ENCODE peak calls at places on chromosomes 6 and 20, in six cellular contexts. X is activated naive CD4-positive, alpha-beta T cell treated with anti-CD3 and anti-CD28 coated beads, Interleukin-2, amount 10 ng/mL, durations not matched to agents 7 days and 5 days; R is mesenchymal stem cell; B is cardiac muscle cell; A is fibroblast of the aortic adventitia; N is DMS153. I is an unnamed sample.

GRCh38 chr6:82331031-82331773 is 32.4 kb upstream of the TPBG start:
- DNase-seq in X (no peak), R (peak), B (no peak), A (peak), N (peak), I (peak)

GRCh38 chr6:143782517-143782916 is 60.6 kb upstream of the LTV1 start:
- DNase-seq in X (no peak), R (no peak), B (no peak), A (no peak), N (no peak), I (no peak)

GRCh38 chr6:125004198-125004597 is 42.0 kb downstream of the RNF217 start:
- DNase-seq in X (no peak), R (peak), B (no peak), A (no peak), N (no peak), I (no peak)

GRCh38 chr6:148538251-148539190 is 195.9 kb downstream of the SASH1 start:
- DNase-seq in X (no peak), R (peak), B (no peak), A (peak), N (peak), I (peak)

GRCh38 chr6:20223119-20223518 is 10.8 kb upstream of the MBOAT1 start:
- DNase-seq in X (no peak), R (no peak), B (no peak), A (no peak), N (no peak), I (no peak)

GRCh38 chr6:104750449-104750848 is 109.3 kb downstream of the HACE1 start:
- DNase-seq in X (no peak), R (no peak), B (no peak), A (no peak), N (no peak), I (no peak)

GRCh38 chr6:135922170-135922569 is 70.7 kb downstream of the PDE7B start:
- DNase-seq in X (no peak), R (peak), B (no peak), A (peak), N (peak), I (peak)

GRCh38 chr6:53483423-53484353 is 61.2 kb downstream of the GCLC start:
- DNase-seq in X (no peak), R (peak), B (peak), A (no peak), N (no peak), I (peak)

GRCh38 chr6:28543671-28544131 is 18.0 kb downstream of the GPX5 start:
- DNase-seq in X (peak), R (no peak), B (peak), A (peak), N (no peak), I (peak)

GRCh38 chr20:44572551-44573500 is 9.6 kb upstream of the PKIG start:
- DNase-seq in X (no peak), R (peak), B (peak), A (peak), N (no peak), I (peak)

GRCh38 chr6:11434565-11435326 is 102.8 kb upstream of the TMEM170B start:
- DNase-seq in X (no peak), R (peak), B (no peak), A (peak), N (no peak), I (peak)

I was measured in fibroblast of pulmonary artery.